ENCODE peak calls at places on chromosomes 4 and X, in five cellular contexts. I, V, A, Z and O are unnamed samples.

GRCh38 chr4:186676531-186677158 is 47.0 kb downstream of the FAT1 start:
- DNase-seq in I (no peak), V (no peak), A (no peak), Z (no peak), O (no peak)

GRCh38 chr4:91092398-91092955 is 965.3 kb downstream of the CCSER1 start:
- DNase-seq in I (no peak), V (no peak), A (no peak), Z (no peak), O (no peak)

GRCh38 chr4:173415885-173416658 is 17.2 kb upstream of the SCRG1 start:
- DNase-seq in I (peak), V (no peak), A (no peak), Z (no peak), O (no peak)

GRCh38 chrX:115561605-115562491 is 874 bp downstream of the PLS3 start:
- DNase-seq in I (peak), V (peak), A (peak), Z (no peak), O (no peak)

GRCh38 chr4:1041147-1041935 is 29.9 kb downstream of the FGFRL1 start:
- DNase-seq in I (no peak), V (no peak), A (no peak), Z (no peak), O (peak)

GRCh38 chr4:22686156-22686555 is 6.6 kb upstream of the GBA3 start:
- DNase-seq in I (no peak), V (no peak), A (no peak), Z (no peak), O (no peak)

GRCh38 chr4:5708171-5708828 is at the start of gene EVC2:
- DNase-seq in I (peak), V (no peak), A (no peak), Z (no peak), O (no peak)

GRCh38 chr4:7458066-7458425 is 23.3 kb upstream of the PSAPL1 start:
- DNase-seq in I (no peak), V (no peak), A (no peak), Z (no peak), O (no peak)

GRCh38 chr4:153759407-153760226 is at the start of gene RNF175:
- DNase-seq in I (peak), V (no peak), A (no peak), Z (no peak), O (no peak)

GRCh38 chr4:169151671-169152070 is 119.1 kb downstream of the SH3RF1 start:
- DNase-seq in I (no peak), V (no peak), A (no peak), Z (no peak), O (no peak)

GRCh38 chr4:10629394-10629793 is 55.2 kb downstream of the CLNK start:
- DNase-seq in I (no peak), V (no peak), A (no peak), Z (no peak), O (no peak)

GRCh38 chr4:166091914-166092510 is 219.0 kb downstream of the TLL1 start:
- DNase-seq in I (peak), V (peak), A (peak), Z (no peak), O (peak)

GRCh38 chr4:144456196-144456595 is 189.8 kb upstream of the HHIP start:
- DNase-seq in I (no peak), V (no peak), A (no peak), Z (no peak), O (no peak)

GRCh38 chr4:14168919-14169318 is 541.4 kb upstream of the BOD1L1 start:
- DNase-seq in I (peak), V (no peak), A (no peak), Z (peak), O (no peak)

GRCh38 chr4:169811476-169811875 is 53.7 kb upstream of the HPF1 start:
- DNase-seq in I (no peak), V (no peak), A (no peak), Z (no peak), O (no peak)

GRCh38 chr4:185591679-185592141 is 56.4 kb upstream of the PDLIM3 start:
- DNase-seq in I (no peak), V (no peak), A (peak), Z (no peak), O (no peak)

GRCh38 chr4:26482508-26483462 is 7.5 kb downstream of the CCKAR start:
- DNase-seq in I (no peak), V (no peak), A (no peak), Z (no peak), O (no peak)

GRCh38 chr4:26485684-26486083 is 4.6 kb downstream of the CCKAR start:
- DNase-seq in I (no peak), V (no peak), A (no peak), Z (no peak), O (no peak)

GRCh38 chr4:26489101-26489669 is 1.1 kb downstream of the CCKAR start:
- DNase-seq in I (no peak), V (no peak), A (no peak), Z (no peak), O (no peak)

GRCh38 chr4:26484538-26484937 is 5.7 kb downstream of the CCKAR start:
- DNase-seq in I (no peak), V (no peak), A (no peak), Z (no peak), O (no peak)

DNA sequence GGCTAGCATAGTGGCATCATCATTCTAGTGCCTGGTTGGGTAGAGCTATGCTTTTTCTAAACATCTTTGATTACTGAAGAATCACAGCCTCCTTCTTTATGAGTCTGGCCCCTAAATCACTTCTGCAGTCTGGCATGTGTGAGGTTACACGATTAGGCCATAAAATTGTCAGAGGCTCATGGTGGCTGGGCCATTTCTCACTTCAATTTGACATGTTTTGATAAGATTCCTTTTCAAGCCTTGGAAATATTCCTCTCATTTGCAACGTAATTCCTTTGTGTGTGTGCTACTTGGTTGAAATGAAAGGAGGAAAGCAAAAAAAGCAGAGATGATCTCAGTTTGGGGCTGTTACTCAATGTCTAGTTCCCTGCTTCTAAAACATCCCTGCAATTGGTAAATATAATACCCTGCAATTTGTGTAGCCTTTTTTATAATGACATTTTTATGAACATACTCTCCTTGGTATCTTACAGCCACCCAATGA is 6.2 kb downstream of the CCKAR start:
- DNase-seq in I (no peak), V (peak), A (no peak), Z (no peak), O (no peak)
- TF ChIP-seq FOXM1 in I (no peak), V (no peak), A (no peak), Z (no peak), O (no peak)

GRCh38 chr4:148469938-148470337 is 27.7 kb upstream of the NR3C2 start:
- DNase-seq in I (no peak), V (no peak), A (no peak), Z (no peak), O (no peak)
- TF ChIP-seq FOXM1 in I (no peak), V (no peak), A (no peak), Z (no peak), O (no peak)

DNA sequence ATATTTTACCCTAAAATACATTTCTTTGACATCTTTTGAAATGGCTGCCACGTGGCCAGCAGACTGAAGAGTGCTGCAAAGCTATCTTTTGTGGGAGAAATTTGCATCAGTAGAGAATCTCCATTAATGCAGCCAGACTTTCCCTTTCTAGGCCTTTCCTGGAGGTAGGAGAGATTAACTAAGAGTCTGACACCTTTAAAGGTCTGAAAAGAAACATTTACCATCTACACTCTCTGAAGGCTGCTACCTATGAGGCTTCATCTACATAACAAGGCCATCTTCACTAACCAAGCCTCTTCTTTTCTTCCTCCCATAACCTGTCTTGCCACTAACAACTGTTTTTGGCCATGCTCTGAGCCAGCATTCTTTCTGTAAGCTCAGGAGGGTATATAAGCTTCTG is 17.8 kb upstream of the SPRY1 start:
- DNase-seq in I (no peak), V (no peak), A (no peak), Z (no peak), O (no peak)
- TF ChIP-seq FOXM1 in I (no peak), V (no peak), A (no peak), Z (no peak), O (no peak)

GRCh38 chr4:101987623-101988243 is 197.2 kb downstream of the BANK1 start:
- DNase-seq in I (no peak), V (no peak), A (no peak), Z (no peak), O (no peak)

GRCh38 chr4:101983835-101984234 is 193.3 kb downstream of the BANK1 start:
- DNase-seq in I (no peak), V (no peak), A (no peak), Z (no peak), O (no peak)

GRCh38 chr4:101977096-101977495 is 186.6 kb downstream of the BANK1 start:
- DNase-seq in I (no peak), V (no peak), A (no peak), Z (no peak), O (no peak)

DNA sequence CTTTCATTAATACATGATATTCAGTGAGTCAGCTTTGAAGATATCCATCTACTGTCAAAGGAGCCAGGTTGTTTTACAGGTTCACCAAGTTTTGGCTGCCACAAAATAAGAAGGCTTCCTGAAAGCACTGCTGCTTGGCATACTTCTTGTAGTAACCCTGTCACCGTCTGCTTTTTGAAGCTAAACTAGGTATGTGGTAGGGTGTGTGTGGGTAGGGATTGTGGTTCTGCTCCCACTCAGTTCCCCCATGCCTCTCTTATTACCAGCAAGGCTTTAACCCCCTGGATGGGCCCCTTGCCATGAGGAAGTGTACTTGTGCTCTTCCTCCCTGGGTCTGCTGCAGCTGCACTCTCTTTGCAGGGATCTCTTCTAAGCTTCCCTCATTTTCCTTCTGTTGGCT is 191.2 kb downstream of the BANK1 start:
- DNase-seq in I (no peak), V (no peak), A (no peak), Z (no peak), O (no peak)
- TF ChIP-seq FOXM1 in I (no peak), V (no peak), A (no peak), Z (no peak), O (no peak)